ENCODE peak calls at places on chromosomes 11 and 22, in four cellular contexts. X is AG08396, L is epithelial cell of esophagus, S is amniotic stem cell. D is an unnamed sample.

GRCh38 chr11:2998073-2998850 is 6.1 kb upstream of the NAP1L4 start:
- DNase-seq in L (no peak), X (no peak), S (no peak), D (no peak)

GRCh38 chr22:39496131-39496838 is 5.8 kb upstream of the MIEF1 start:
- DNase-seq in L (peak), X (peak), S (peak), D (peak)

GRCh38 chr11:15654397-15654915 is 539.7 kb downstream of the INSC start:
- DNase-seq in L (peak), S (no peak), X (no peak), D (no peak)

GRCh38 chr11:75477614-75477935 is 44.6 kb upstream of the KLHL35 start:
- DNase-seq in S (no peak), L (no peak), X (no peak), D (no peak)

GRCh38 chr11:64359712-64360402 is 895 bp downstream of the RPS6KA4 start:
- DNase-seq in L (peak), X (no peak), S (no peak), D (no peak)

GRCh38 chr11:73957654-73958361 is 7.0 kb downstream of the DNAJB13 start:
- DNase-seq in L (no peak), S (no peak), X (no peak), D (no peak)

GRCh38 chr11:65575568-65576231 is at the start of gene EHBP1L1:
- DNase-seq in X (peak), S (no peak), L (peak), D (peak)

GRCh38 chr11:129819237-129819636 is 3.6 kb downstream of the TMEM45B start:
- DNase-seq in X (no peak), S (no peak), L (peak), D (no peak)

GRCh38 chr11:86174101-86175046 is 70.2 kb upstream of the EED start:
- DNase-seq in S (peak), X (peak), L (peak), D (peak)

GRCh38 chr11:90845126-90845525 is 622.3 kb upstream of the CHORDC1 start:
- DNase-seq in S (no peak), L (peak), X (no peak), D (no peak)

GRCh38 chr11:59243633-59244032 is 30.9 kb upstream of the MPEG1 start:
- DNase-seq in S (no peak), X (no peak), L (no peak), D (no peak)

GRCh38 chr11:65584723-65585171 is 8.9 kb downstream of the EHBP1L1 start:
- DNase-seq in S (no peak), L (no peak), X (no peak), D (no peak)

GRCh38 chr22:38228873-38229740 is 27.3 kb downstream of the MAFF start:
- DNase-seq in L (peak), X (peak), S (no peak), D (no peak)

GRCh38 chr11:32478277-32478731 is 43.0 kb upstream of the WT1 start:
- DNase-seq in L (no peak), X (no peak), S (no peak), D (no peak)

D was measured in hepatic stellate cell.